ENCODE peak calls at places on chromosomes 6 and 20, in eight cellular contexts. One of them, this sample, is unnamed. For H3K27me3, the result is how much of the 10 kb centered on the place peaks cover.

GRCh38 chr20:43938932-43939761 is 24.5 kb downstream of the TOX2 start:
- DNase-seq in CD8-positive, alpha-beta T cell: no peak
- DNase-seq in tibial nerve: peak
- DNase-seq in H9: no peak
- DNase-seq in tibial artery: peak
- DNase-seq in hepatocyte: peak
- DNase-seq in WERI-Rb-1: no peak
- DNase-seq in CD4-positive, alpha-beta memory T cell: no peak
- DNase-seq in this sample: no peak

GRCh38 chr20:64115171-64115911 is 8.0 kb upstream of the NPBWR2 start:
- DNase-seq in tibial artery: peak
- DNase-seq in hepatocyte: no peak
- DNase-seq in CD8-positive, alpha-beta T cell: peak
- DNase-seq in CD4-positive, alpha-beta memory T cell: no peak
- DNase-seq in WERI-Rb-1: no peak
- DNase-seq in tibial nerve: no peak
- DNase-seq in H9: no peak
- DNase-seq in this sample: no peak

GRCh38 chr6:135657207-135657606 is 159.7 kb upstream of the AHI1 start:
- DNase-seq in WERI-Rb-1: no peak
- DNase-seq in tibial artery: no peak
- DNase-seq in CD8-positive, alpha-beta T cell: no peak
- DNase-seq in H9: no peak
- DNase-seq in tibial nerve: no peak
- DNase-seq in hepatocyte: no peak
- DNase-seq in CD4-positive, alpha-beta memory T cell: no peak
- DNase-seq in this sample: no peak

GRCh38 chr20:13510837-13511488 is 127.8 kb downstream of the TASP1 start:
- DNase-seq in CD8-positive, alpha-beta T cell: no peak
- DNase-seq in tibial nerve: peak
- DNase-seq in CD4-positive, alpha-beta memory T cell: no peak
- DNase-seq in WERI-Rb-1: no peak
- DNase-seq in H9: no peak
- DNase-seq in tibial artery: peak
- DNase-seq in hepatocyte: no peak
- DNase-seq in this sample: no peak

GRCh38 chr6:110714143-110714542 is 101.1 kb downstream of the CDK19 start:
- DNase-seq in H9: no peak
- DNase-seq in hepatocyte: no peak
- DNase-seq in WERI-Rb-1: no peak
- DNase-seq in CD4-positive, alpha-beta memory T cell: no peak
- DNase-seq in tibial nerve: no peak
- DNase-seq in tibial artery: no peak
- DNase-seq in CD8-positive, alpha-beta T cell: no peak
- DNase-seq in this sample: no peak

GRCh38 chr20:41154436-41155176 is 17.3 kb downstream of the PLCG1 start:
- DNase-seq in WERI-Rb-1: no peak
- DNase-seq in hepatocyte: no peak
- DNase-seq in CD4-positive, alpha-beta memory T cell: no peak
- DNase-seq in tibial artery: no peak
- DNase-seq in tibial nerve: no peak
- DNase-seq in CD8-positive, alpha-beta T cell: no peak
- DNase-seq in H9: no peak
- DNase-seq in this sample: no peak

GRCh38 chr20:24211972-24212371 is 223.4 kb upstream of the GGTLC1 start:
- DNase-seq in CD4-positive, alpha-beta memory T cell: no peak
- DNase-seq in H9: no peak
- DNase-seq in tibial artery: no peak
- DNase-seq in tibial nerve: no peak
- DNase-seq in WERI-Rb-1: no peak
- DNase-seq in hepatocyte: no peak
- DNase-seq in CD8-positive, alpha-beta T cell: no peak
- DNase-seq in this sample: no peak

GRCh38 chr6:44508646-44509045 is 121.1 kb downstream of the CDC5L start:
- DNase-seq in CD4-positive, alpha-beta memory T cell: no peak
- DNase-seq in CD8-positive, alpha-beta T cell: no peak
- DNase-seq in hepatocyte: no peak
- DNase-seq in WERI-Rb-1: no peak
- DNase-seq in tibial nerve: no peak
- DNase-seq in tibial artery: no peak
- DNase-seq in H9: no peak
- DNase-seq in this sample: no peak

GRCh38 chr6:156791261-156791850 is 14.2 kb downstream of the ARID1B start:
- DNase-seq in WERI-Rb-1: peak
- DNase-seq in hepatocyte: peak
- DNase-seq in tibial artery: no peak
- DNase-seq in tibial nerve: no peak
- DNase-seq in H9: no peak
- DNase-seq in CD4-positive, alpha-beta memory T cell: peak
- DNase-seq in CD8-positive, alpha-beta T cell: no peak
- DNase-seq in this sample: no peak

GRCh38 chr6:26537846-26538571 is at the start of gene HMGN4:
- DNase-seq in CD4-positive, alpha-beta memory T cell: peak
- DNase-seq in tibial artery: peak
- DNase-seq in CD8-positive, alpha-beta T cell: peak
- DNase-seq in H9: peak
- DNase-seq in WERI-Rb-1: peak
- DNase-seq in tibial nerve: peak
- DNase-seq in hepatocyte: peak
- DNase-seq in this sample: peak

GRCh38 chr20:19397676-19398075 is 185.2 kb downstream of the SLC24A3 start:
- DNase-seq in H9: no peak
- DNase-seq in tibial artery: no peak
- DNase-seq in tibial nerve: no peak
- DNase-seq in CD4-positive, alpha-beta memory T cell: no peak
- DNase-seq in CD8-positive, alpha-beta T cell: no peak
- DNase-seq in hepatocyte: no peak
- DNase-seq in WERI-Rb-1: no peak
- DNase-seq in this sample: no peak

GRCh38 chr6:17385660-17386059 is 7.7 kb upstream of the CAP2 start:
- DNase-seq in WERI-Rb-1: peak
- DNase-seq in tibial nerve: no peak
- DNase-seq in hepatocyte: no peak
- DNase-seq in tibial artery: no peak
- DNase-seq in CD8-positive, alpha-beta T cell: no peak
- DNase-seq in H9: no peak
- DNase-seq in CD4-positive, alpha-beta memory T cell: no peak
- DNase-seq in this sample: no peak

GRCh38 chr20:53079883-53080282 is 107.7 kb downstream of the TSHZ2 start:
- DNase-seq in WERI-Rb-1: no peak
- DNase-seq in tibial artery: no peak
- DNase-seq in hepatocyte: no peak
- DNase-seq in CD4-positive, alpha-beta memory T cell: no peak
- DNase-seq in H9: no peak
- DNase-seq in CD8-positive, alpha-beta T cell: no peak
- DNase-seq in tibial nerve: no peak
- DNase-seq in this sample: no peak

GRCh38 chr20:4513720-4514119 is 208.0 kb upstream of the PRND start:
- DNase-seq in hepatocyte: no peak
- DNase-seq in H9: no peak
- DNase-seq in CD4-positive, alpha-beta memory T cell: no peak
- DNase-seq in CD8-positive, alpha-beta T cell: no peak
- DNase-seq in tibial nerve: no peak
- DNase-seq in tibial artery: no peak
- DNase-seq in WERI-Rb-1: no peak
- DNase-seq in this sample: no peak

GRCh38 chr20:53071833-53072232 is 99.7 kb downstream of the TSHZ2 start:
- DNase-seq in hepatocyte: no peak
- DNase-seq in CD8-positive, alpha-beta T cell: no peak
- DNase-seq in WERI-Rb-1: no peak
- DNase-seq in H9: no peak
- DNase-seq in tibial nerve: no peak
- DNase-seq in CD4-positive, alpha-beta memory T cell: no peak
- DNase-seq in tibial artery: no peak
- DNase-seq in this sample: no peak

GRCh38 chr6:34726055-34726454 is 29.5 kb upstream of the ILRUN start:
- DNase-seq in hepatocyte: no peak
- DNase-seq in H9: no peak
- DNase-seq in tibial artery: no peak
- DNase-seq in CD4-positive, alpha-beta memory T cell: no peak
- DNase-seq in tibial nerve: no peak
- DNase-seq in WERI-Rb-1: no peak
- DNase-seq in CD8-positive, alpha-beta T cell: no peak
- DNase-seq in this sample: no peak

GRCh38 chr6:13248053-13248452 is 80.3 kb downstream of the TBC1D7 start:
- DNase-seq in CD8-positive, alpha-beta T cell: no peak
- DNase-seq in tibial artery: no peak
- DNase-seq in hepatocyte: peak
- DNase-seq in WERI-Rb-1: peak
- DNase-seq in tibial nerve: no peak
- DNase-seq in CD4-positive, alpha-beta memory T cell: no peak
- DNase-seq in H9: peak
- DNase-seq in this sample: no peak

GRCh38 chr6:79077680-79078056 is 386 bp downstream of the PHIP start:
- DNase-seq in tibial nerve: no peak
- DNase-seq in tibial artery: no peak
- DNase-seq in CD8-positive, alpha-beta T cell: no peak
- DNase-seq in hepatocyte: peak
- DNase-seq in CD4-positive, alpha-beta memory T cell: no peak
- DNase-seq in WERI-Rb-1: peak
- DNase-seq in H9: no peak
- DNase-seq in this sample: no peak

GRCh38 chr6:109308018-109308492 is 74.2 kb downstream of the CD164 start:
- DNase-seq in hepatocyte: peak
- DNase-seq in tibial artery: peak
- DNase-seq in tibial nerve: peak
- DNase-seq in H9: no peak
- DNase-seq in CD4-positive, alpha-beta memory T cell: no peak
- DNase-seq in CD8-positive, alpha-beta T cell: no peak
- DNase-seq in WERI-Rb-1: no peak
- DNase-seq in this sample: no peak

GRCh38 chr6:52574709-52575489 is 2.0 kb downstream of the TRAM2 start:
- DNase-seq in CD8-positive, alpha-beta T cell: peak
- DNase-seq in H9: no peak
- DNase-seq in tibial nerve: peak
- DNase-seq in CD4-positive, alpha-beta memory T cell: peak
- DNase-seq in hepatocyte: peak
- DNase-seq in WERI-Rb-1: no peak
- DNase-seq in tibial artery: peak
- DNase-seq in this sample: peak

GRCh38 chr6:131390322-131390721 is 182.7 kb upstream of the ARG1 start:
- DNase-seq in WERI-Rb-1: no peak
- DNase-seq in hepatocyte: no peak
- DNase-seq in H9: no peak
- DNase-seq in tibial artery: no peak
- DNase-seq in tibial nerve: no peak
- DNase-seq in CD8-positive, alpha-beta T cell: no peak
- DNase-seq in CD4-positive, alpha-beta memory T cell: no peak
- DNase-seq in this sample: no peak

GRCh38 chr20:15555913-15556312 is 1017.3 kb downstream of the KIF16B start:
- DNase-seq in hepatocyte: peak
- DNase-seq in tibial nerve: no peak
- DNase-seq in CD8-positive, alpha-beta T cell: no peak
- DNase-seq in tibial artery: no peak
- DNase-seq in WERI-Rb-1: peak
- DNase-seq in H9: no peak
- DNase-seq in CD4-positive, alpha-beta memory T cell: no peak
- DNase-seq in this sample: no peak

GRCh38 chr20:21529863-21530262 is 16.0 kb upstream of the NKX2-2 start:
- DNase-seq in hepatocyte: no peak
- DNase-seq in tibial nerve: no peak
- DNase-seq in CD8-positive, alpha-beta T cell: no peak
- DNase-seq in WERI-Rb-1: no peak
- DNase-seq in tibial artery: no peak
- DNase-seq in H9: peak
- DNase-seq in CD4-positive, alpha-beta memory T cell: no peak
- DNase-seq in this sample: no peak

GRCh38 chr20:62494537-62494936 is 18.7 kb upstream of the GATA5 start:
- DNase-seq in tibial nerve: no peak
- DNase-seq in CD8-positive, alpha-beta T cell: no peak
- DNase-seq in hepatocyte: no peak
- DNase-seq in WERI-Rb-1: no peak
- DNase-seq in CD4-positive, alpha-beta memory T cell: no peak
- DNase-seq in H9: no peak
- DNase-seq in tibial artery: no peak
- DNase-seq in this sample: no peak

GRCh38 chr20:62493253-62493885 is 17.6 kb upstream of the GATA5 start:
- DNase-seq in WERI-Rb-1: no peak
- DNase-seq in CD8-positive, alpha-beta T cell: no peak
- DNase-seq in H9: no peak
- DNase-seq in tibial artery: no peak
- DNase-seq in CD4-positive, alpha-beta memory T cell: no peak
- DNase-seq in tibial nerve: no peak
- DNase-seq in hepatocyte: no peak
- DNase-seq in this sample: no peak

GRCh38 chr20:62493886-62494285 is 18.1 kb upstream of the GATA5 start:
- DNase-seq in hepatocyte: no peak
- DNase-seq in CD8-positive, alpha-beta T cell: no peak
- DNase-seq in tibial artery: no peak
- DNase-seq in tibial nerve: no peak
- DNase-seq in WERI-Rb-1: no peak
- DNase-seq in H9: no peak
- DNase-seq in CD4-positive, alpha-beta memory T cell: no peak
- DNase-seq in this sample: no peak

GRCh38 chr20:62494980-62495797 is 19.4 kb upstream of the GATA5 start:
- DNase-seq in CD4-positive, alpha-beta memory T cell: no peak
- DNase-seq in tibial nerve: no peak
- DNase-seq in CD8-positive, alpha-beta T cell: no peak
- DNase-seq in tibial artery: no peak
- DNase-seq in hepatocyte: no peak
- DNase-seq in WERI-Rb-1: peak
- DNase-seq in H9: no peak
- DNase-seq in this sample: no peak

GRCh38 chr20:62492711-62493110 is 16.9 kb upstream of the GATA5 start:
- DNase-seq in H9: no peak
- DNase-seq in tibial artery: no peak
- DNase-seq in WERI-Rb-1: no peak
- DNase-seq in CD8-positive, alpha-beta T cell: no peak
- DNase-seq in hepatocyte: no peak
- DNase-seq in tibial nerve: no peak
- DNase-seq in CD4-positive, alpha-beta memory T cell: no peak
- DNase-seq in this sample: no peak
- H3K27me3 ChIP-seq in H9: under half
- H3K27me3 ChIP-seq in tibial artery: half or more
- H3K27me3 ChIP-seq in WERI-Rb-1: under half
- H3K27me3 ChIP-seq in CD8-positive, alpha-beta T cell: under half
- H3K27me3 ChIP-seq in hepatocyte: under half
- H3K27me3 ChIP-seq in tibial nerve: under half
- H3K27me3 ChIP-seq in CD4-positive, alpha-beta memory T cell: under half
- H3K27me3 ChIP-seq in this sample: under half

GRCh38 chr6:170279426-170279825 is 11.5 kb downstream of the DLL1 start:
- DNase-seq in tibial artery: no peak
- DNase-seq in hepatocyte: no peak
- DNase-seq in CD8-positive, alpha-beta T cell: no peak
- DNase-seq in tibial nerve: no peak
- DNase-seq in WERI-Rb-1: no peak
- DNase-seq in H9: no peak
- DNase-seq in CD4-positive, alpha-beta memory T cell: no peak
- DNase-seq in this sample: no peak
- H3K27ac ChIP-seq in tibial artery: no peak
- H3K27ac ChIP-seq in hepatocyte: no peak
- H3K27ac ChIP-seq in CD8-positive, alpha-beta T cell: no peak
- H3K27ac ChIP-seq in tibial nerve: no peak
- H3K27ac ChIP-seq in WERI-Rb-1: no peak
- H3K27ac ChIP-seq in H9: no peak
- H3K27ac ChIP-seq in CD4-positive, alpha-beta memory T cell: no peak
- H3K27ac ChIP-seq in this sample: no peak

GRCh38 chr6:38636027-38636426 is 3.7 kb downstream of the BTBD9 start:
- DNase-seq in WERI-Rb-1: no peak
- DNase-seq in H9: no peak
- DNase-seq in CD4-positive, alpha-beta memory T cell: no peak
- DNase-seq in tibial artery: no peak
- DNase-seq in CD8-positive, alpha-beta T cell: no peak
- DNase-seq in tibial nerve: no peak
- DNase-seq in hepatocyte: no peak
- DNase-seq in this sample: no peak
- H3K27me3 ChIP-seq in WERI-Rb-1: under half
- H3K27me3 ChIP-seq in H9: under half
- H3K27me3 ChIP-seq in CD4-positive, alpha-beta memory T cell: under half
- H3K27me3 ChIP-seq in tibial artery: under half
- H3K27me3 ChIP-seq in CD8-positive, alpha-beta T cell: under half
- H3K27me3 ChIP-seq in tibial nerve: under half
- H3K27me3 ChIP-seq in hepatocyte: under half
- H3K27me3 ChIP-seq in this sample: under half

GRCh38 chr6:3419624-3420272 is 37.1 kb downstream of the SLC22A23 start:
- DNase-seq in hepatocyte: peak
- DNase-seq in tibial artery: no peak
- DNase-seq in CD8-positive, alpha-beta T cell: no peak
- DNase-seq in WERI-Rb-1: no peak
- DNase-seq in CD4-positive, alpha-beta memory T cell: no peak
- DNase-seq in H9: no peak
- DNase-seq in tibial nerve: no peak
- DNase-seq in this sample: no peak
- H3K27ac ChIP-seq in hepatocyte: peak
- H3K27ac ChIP-seq in tibial artery: no peak
- H3K27ac ChIP-seq in CD8-positive, alpha-beta T cell: no peak
- H3K27ac ChIP-seq in WERI-Rb-1: no peak
- H3K27ac ChIP-seq in CD4-positive, alpha-beta memory T cell: no peak
- H3K27ac ChIP-seq in H9: no peak
- H3K27ac ChIP-seq in tibial nerve: no peak
- H3K27ac ChIP-seq in this sample: no peak